ENCODE peak calls at places on chromosomes 1 and 21, in seven cellular contexts. P, L, G, A, F, Q and C are unnamed samples.

GRCh38 chr1:212458817-212459216 is 26.1 kb downstream of the NENF start:
- DNase-seq in P (no peak), L (no peak), A (no peak), G (no peak), F (peak; percentile 74), Q (no peak), C (no peak)

GRCh38 chr1:179366093-179366800 is 476 bp downstream of the AXDND1 start:
- DNase-seq in L (no peak), G (peak; percentile 9), A (no peak), F (no peak), Q (no peak), P (no peak), C (no peak)

GRCh38 chr1:158116768-158117167 is 63.9 kb upstream of the CD1D start:
- DNase-seq in F (no peak), A (no peak), P (no peak), Q (no peak), G (no peak), L (no peak), C (no peak)

GRCh38 chr1:231596337-231596791 is 30.2 kb upstream of the DISC1 start:
- DNase-seq in A (no peak), L (no peak), F (no peak), P (no peak), G (no peak), Q (no peak), C (no peak)

GRCh38 chr1:219773775-219774174 is 154.6 kb downstream of the SLC30A10 start:
- DNase-seq in Q (no peak), L (no peak), F (no peak), G (no peak), P (no peak), A (no peak), C (no peak)

GRCh38 chr1:209435654-209436566 is 147.6 kb upstream of the CAMK1G start:
- DNase-seq in P (peak; percentile 61), Q (peak; percentile 33), G (peak; percentile 92), F (peak; percentile 83), A (peak; percentile 44), L (peak; percentile 86), C (peak; percentile 58)

GRCh38 chr21:33948096-33948950 is 32.7 kb upstream of the ATP5PO start:
- DNase-seq in A (peak; percentile 77), P (peak; percentile 79), G (peak; percentile 53), F (peak; percentile 66), L (peak; percentile 54), Q (no peak), C (no peak)

GRCh38 chr1:210715072-210715471 is 386.4 kb downstream of the HHAT start:
- DNase-seq in G (no peak), A (no peak), L (no peak), F (no peak), Q (no peak), P (no peak), C (no peak)

GRCh38 chr1:8348777-8349472 is 31.0 kb downstream of the SLC45A1 start:
- DNase-seq in F (peak; percentile 94), Q (peak; percentile 48), P (peak; percentile 61), G (peak; percentile 56), L (peak; percentile 91), A (peak; percentile 71), C (peak; percentile 60)

GRCh38 chr1:159011701-159012100 is 2.0 kb downstream of the IFI16 start:
- DNase-seq in F (no peak), P (no peak), G (no peak), Q (no peak), A (no peak), L (no peak), C (no peak)

GRCh38 chr1:32893198-32894018 is 7.1 kb downstream of the HPCA start:
- DNase-seq in P (no peak), A (peak; percentile 83), L (peak; percentile 68), G (peak; percentile 41), F (peak; percentile 86), Q (no peak), C (no peak)

GRCh38 chr1:23878668-23879067 is 10.6 kb upstream of the FUCA1 start:
- DNase-seq in A (no peak), L (no peak), G (no peak), Q (no peak), P (no peak), F (no peak), C (no peak)

GRCh38 chr1:11069233-11069950 is 9.6 kb upstream of the SRM start:
- DNase-seq in P (no peak), G (no peak), Q (no peak), A (no peak), F (no peak), L (no peak), C (no peak)

GRCh38 chr1:119986007-119986497 is 83.4 kb downstream of the NOTCH2 start:
- DNase-seq in A (no peak), Q (no peak), P (no peak), F (no peak), L (no peak), G (no peak), C (no peak)

DNA sequence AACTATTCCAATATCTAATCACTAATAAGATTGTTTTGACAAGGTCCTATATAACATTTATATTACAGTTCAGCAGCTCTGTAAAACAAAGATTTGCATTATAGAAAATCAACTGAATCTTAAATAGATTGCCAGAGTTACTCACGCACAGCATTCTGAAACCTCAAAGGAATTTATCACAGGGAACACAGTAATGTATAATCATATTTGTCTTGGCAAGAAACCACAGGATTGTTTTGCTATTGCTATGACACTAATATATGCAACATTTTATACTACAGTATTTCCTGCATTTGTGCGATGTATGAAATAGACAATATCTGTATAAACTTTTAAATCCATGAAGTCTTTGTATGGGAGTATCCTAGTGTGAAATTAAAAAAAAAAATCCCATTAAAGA is 101.4 kb downstream of the PLPPR5 start:
- DNase-seq in G (no peak), A (no peak), L (no peak), Q (no peak), P (no peak), F (no peak), C (no peak)
- TF ChIP-seq EP300 in G (no peak), A (no peak), L (peak; percentile 14), Q (no peak), P (no peak), F (no peak), C (no peak)

DNA sequence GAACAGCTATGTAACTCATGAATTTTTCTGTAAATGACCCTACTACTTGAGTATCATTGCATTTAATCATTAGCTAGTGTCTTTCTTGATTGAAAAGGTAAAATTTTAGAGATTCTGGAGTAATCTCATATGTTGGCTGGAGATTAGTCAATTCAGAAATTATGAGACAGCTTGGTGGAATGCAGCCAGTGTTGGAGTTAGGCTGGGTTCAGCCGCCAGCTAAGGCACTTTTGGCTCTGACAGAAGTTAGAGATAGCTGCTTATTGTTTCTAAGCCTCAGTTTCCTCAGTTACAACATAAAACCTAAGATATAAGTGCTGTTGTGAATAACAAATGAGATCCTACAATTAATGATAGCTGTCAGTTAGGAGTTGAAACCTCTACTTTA is 49.4 kb downstream of the TBCE start:
- DNase-seq in A (no peak), Q (no peak), G (no peak), F (no peak), P (no peak), L (no peak), C (no peak)
- H3K27ac ChIP-seq in A (no peak overlapping the region), Q (peak overlapping the region; percentile 37), G (no peak overlapping the region), F (no peak overlapping the region), P (no peak overlapping the region), L (no peak overlapping the region), C (no peak overlapping the region)

GRCh38 chr1:21341517-21342078 is 51.3 kb upstream of the ECE1 start:
- DNase-seq in L (no peak), G (no peak), A (peak; percentile 9), F (no peak), P (no peak), Q (no peak), C (no peak)

GRCh38 chr1:21341022-21341421 is 50.8 kb upstream of the ECE1 start:
- DNase-seq in P (no peak), G (no peak), L (peak; percentile 57), A (peak; percentile 9), F (no peak), Q (no peak), C (no peak)

GRCh38 chr1:21338568-21339401 is 48.5 kb upstream of the ECE1 start:
- DNase-seq in F (no peak), Q (peak; percentile 91), A (peak; percentile 75), G (no peak), L (no peak), P (peak; percentile 50), C (peak; percentile 76)

GRCh38 chr1:21339402-21340229 is 49.4 kb upstream of the ECE1 start:
- DNase-seq in F (no peak), P (no peak), L (no peak), A (no peak), Q (no peak), G (no peak), C (no peak)

GRCh38 chr1:21340230-21340564 is 49.9 kb upstream of the ECE1 start:
- DNase-seq in L (no peak), Q (no peak), G (no peak), F (no peak), A (peak; percentile 90), P (peak; percentile 54), C (no peak)
- H3K4me3 ChIP-seq in L (no peak overlapping the region), Q (no peak overlapping the region), G (no peak overlapping the region), F (no peak overlapping the region), A (no peak overlapping the region), P (no peak overlapping the region), C (no peak overlapping the region)

GRCh38 chr1:198667186-198667585 is 28.3 kb downstream of the PTPRC start:
- DNase-seq in F (no peak), A (no peak), P (no peak), Q (no peak), L (no peak), G (no peak), C (no peak)

GRCh38 chr1:198671136-198671535 is 32.3 kb downstream of the PTPRC start:
- DNase-seq in L (no peak), A (no peak), P (no peak), F (no peak), G (no peak), Q (no peak), C (no peak)

GRCh38 chr1:198669771-198670170 is 30.9 kb downstream of the PTPRC start:
- DNase-seq in G (no peak), P (no peak), Q (no peak), A (no peak), L (no peak), F (no peak), C (no peak)

GRCh38 chr1:198667796-198668195 is 29.0 kb downstream of the PTPRC start:
- DNase-seq in Q (no peak), A (no peak), G (no peak), F (no peak), P (no peak), L (no peak), C (no peak)

GRCh38 chr1:198669023-198669698 is 30.3 kb downstream of the PTPRC start:
- DNase-seq in A (no peak), P (no peak), F (peak; percentile 23), G (peak; percentile 44), L (peak; percentile 22), Q (peak; percentile 16), C (no peak)
- TF ChIP-seq EP300 in A (no peak), P (no peak), F (peak; percentile 68), G (peak; percentile 37), L (peak; percentile 100), Q (no peak), C (no peak)

GRCh38 chr1:6869002-6869380 is 83.7 kb downstream of the CAMTA1 start:
- DNase-seq in P (no peak), A (no peak), Q (no peak), F (no peak), G (no peak), L (no peak), C (no peak)
- H3K27ac ChIP-seq in P (no peak overlapping the region), A (no peak overlapping the region), Q (no peak overlapping the region), F (no peak overlapping the region), G (no peak overlapping the region), L (no peak overlapping the region), C (peak overlapping the region; percentile 75)

GRCh38 chr1:31715873-31716220 is 12.0 kb upstream of the COL16A1 start:
- DNase-seq in Q (no peak), G (no peak), A (no peak), F (no peak), L (peak; percentile 38), P (no peak), C (no peak)
- H3K4me3 ChIP-seq in Q (peak overlapping the region; percentile 82), G (peak overlapping the region; percentile 49), A (no peak overlapping the region), F (peak overlapping the region; percentile 24), L (peak overlapping the region; percentile 50), P (no peak overlapping the region), C (peak overlapping the region; percentile 39)